ENCODE peak calls at places on chromosome 1, in nine cellular contexts. V is progenitor cell of endocrine pancreas; T is iPS DF 6.9; P is stimulated activated CD4-positive, alpha-beta T cell treated with anti-CD3 and anti-CD28 coated beads, TNF-alpha, amount 100 ng/mL, for 48 hours; D is brain microvascular endothelial cell; J is LHCN-M2; X is AG10803; M is AG04450; Z is SHP77. R is an unnamed sample.

GRCh38 chr1:212638419-212639151 is 30.0 kb downstream of the ATF3 start:
- DNase-seq in V (no peak), T (no peak), P (no peak), D (no peak), J (peak), X (peak), M (no peak), Z (no peak), R (no peak)

GRCh38 chr1:101506541-101507164 is 269.8 kb downstream of the S1PR1 start:
- DNase-seq in V (peak), T (peak), P (peak), D (peak), J (peak), X (peak), M (no peak), Z (peak), R (no peak)

GRCh38 chr1:84698151-84698651 is 7.9 kb upstream of the SSX2IP start:
- DNase-seq in V (no peak), T (no peak), P (no peak), D (peak), J (peak), X (peak), M (peak), Z (no peak), R (no peak)

GRCh38 chr1:96688737-96689136 is 32.8 kb upstream of the PTBP2 start:
- DNase-seq in V (no peak), T (no peak), P (no peak), D (no peak), J (no peak), X (no peak), M (no peak), Z (peak), R (no peak)

GRCh38 chr1:161706483-161707347 is at the start of gene FCRLA:
- DNase-seq in V (no peak), T (no peak), P (no peak), D (peak), J (peak), X (peak), M (peak), Z (no peak), R (peak)

GRCh38 chr1:159854101-159854692 is 8.3 kb downstream of the VSIG8 start:
- DNase-seq in V (no peak), T (no peak), P (peak), D (peak), J (peak), X (peak), M (no peak), Z (peak), R (peak)

GRCh38 chr1:200306954-200307754 is 102.7 kb downstream of the ZNF281 start:
- DNase-seq in V (no peak), T (no peak), P (no peak), D (peak), J (peak), X (peak), M (no peak), Z (peak), R (no peak)

GRCh38 chr1:39268906-39269305 is 64.4 kb downstream of the MACF1 start:
- DNase-seq in V (no peak), T (no peak), P (no peak), D (no peak), J (no peak), X (no peak), M (no peak), Z (peak), R (no peak)

GRCh38 chr1:26972390-26972789 is 12.1 kb upstream of the KDF1 start:
- DNase-seq in V (no peak), T (no peak), P (no peak), D (no peak), J (peak), X (no peak), M (no peak), Z (no peak), R (no peak)

GRCh38 chr1:180519846-180520245 is 17.5 kb upstream of the ACBD6 start:
- DNase-seq in V (no peak), T (no peak), P (no peak), D (no peak), J (no peak), X (no peak), M (no peak), Z (no peak), R (no peak)

GRCh38 chr1:186183970-186184628 is 191.0 kb downstream of the TPR start:
- DNase-seq in V (no peak), T (no peak), P (no peak), D (no peak), J (peak), X (peak), M (no peak), Z (no peak), R (no peak)

GRCh38 chr1:61050541-61051454 is 31.6 kb upstream of the NFIA start:
- DNase-seq in V (no peak), T (no peak), P (no peak), D (no peak), J (no peak), X (no peak), M (no peak), Z (no peak), R (no peak)

GRCh38 chr1:78586572-78586971 is 33.7 kb upstream of the IFI44L start:
- DNase-seq in V (no peak), T (no peak), P (no peak), D (peak), J (peak), X (peak), M (no peak), Z (no peak), R (no peak)

GRCh38 chr1:236338096-236338495 is 56.0 kb upstream of the EDARADD start:
- DNase-seq in V (no peak), T (no peak), P (no peak), D (peak), J (peak), X (peak), M (no peak), Z (no peak), R (no peak)

GRCh38 chr1:110765640-110766335 is 91.0 kb upstream of the KCNA3 start:
- DNase-seq in V (no peak), T (no peak), P (peak), D (peak), J (peak), X (peak), M (peak), Z (peak), R (peak)

GRCh38 chr1:116690809-116691323 is 23.3 kb upstream of the IGSF3 start:
- DNase-seq in V (no peak), T (no peak), P (no peak), D (no peak), J (no peak), X (no peak), M (no peak), Z (no peak), R (no peak)

GRCh38 chr1:17684810-17685209 is 70.3 kb upstream of the ACTL8 start:
- DNase-seq in V (no peak), T (no peak), P (no peak), D (no peak), J (no peak), X (no peak), M (no peak), Z (no peak), R (no peak)

GRCh38 chr1:70504821-70505193 is 93.7 kb downstream of the CTH start:
- DNase-seq in V (no peak), T (no peak), P (no peak), D (peak), J (peak), X (peak), M (no peak), Z (no peak), R (no peak)

GRCh38 chr1:154398141-154398540 is 7.0 kb upstream of the IL6R start:
- DNase-seq in V (no peak), T (no peak), P (no peak), D (no peak), J (no peak), X (no peak), M (no peak), Z (no peak), R (no peak)

GRCh38 chr1:235923466-235924008 is 56.8 kb upstream of the LYST start:
- DNase-seq in V (no peak), T (no peak), P (no peak), D (peak), J (no peak), X (no peak), M (peak), Z (no peak), R (peak)

GRCh38 chr1:157137051-157137772 is 983 bp downstream of the ETV3 start:
- DNase-seq in V (no peak), T (no peak), P (no peak), D (no peak), J (peak), X (peak), M (no peak), Z (no peak), R (peak)

GRCh38 chr1:236103646-236104218 is 38.6 kb upstream of the GPR137B start:
- DNase-seq in V (peak), T (no peak), P (peak), D (peak), J (peak), X (peak), M (no peak), Z (peak), R (peak)

GRCh38 chr1:159204071-159204790 is 444 bp upstream of the ACKR1 start:
- DNase-seq in V (no peak), T (no peak), P (no peak), D (no peak), J (no peak), X (no peak), M (no peak), Z (no peak), R (no peak)

GRCh38 chr1:114341886-114342285 is 169.1 kb downstream of the TRIM33 start:
- DNase-seq in V (no peak), T (no peak), P (no peak), D (no peak), J (peak), X (no peak), M (no peak), Z (no peak), R (no peak)

GRCh38 chr1:167427843-167428242 is 90.5 kb downstream of the CD247 start:
- DNase-seq in V (no peak), T (no peak), P (no peak), D (no peak), J (no peak), X (peak), M (no peak), Z (no peak), R (no peak)

GRCh38 chr1:201319631-201320030 is 36.3 kb downstream of the PKP1 start:
- DNase-seq in V (no peak), T (no peak), P (no peak), D (no peak), J (no peak), X (no peak), M (no peak), Z (no peak), R (no peak)

R was measured in B cell.